ENCODE peak calls at places on chromosomes 13 and 19, in four cellular contexts. P is GM12891, G is GM12878, L is K562. W is an unnamed sample.

GRCh38 chr19:46082728-46083050 is 41.8 kb downstream of the IGFL3 start:
- DNase-seq in P (no peak), G (no peak), L (no peak), W (no peak)

GRCh38 chr13:48125794-48126228 is 30.9 kb upstream of the MED4 start:
- DNase-seq in P (no peak), G (no peak), L (no peak), W (no peak)

GRCh38 chr13:28526876-28527275 is 31.9 kb upstream of the FLT1 start:
- DNase-seq in P (no peak), G (no peak), L (no peak), W (no peak)

GRCh38 chr13:97353927-97354326 is 80.0 kb upstream of the RAP2A start:
- DNase-seq in P (no peak), G (no peak), L (no peak), W (no peak)

GRCh38 chr19:4278926-4279529 is at the start of gene SHD:
- DNase-seq in P (no peak), G (no peak), L (peak), W (no peak)

GRCh38 chr13:73035660-73036059 is 23.1 kb upstream of the KLF5 start:
- DNase-seq in P (no peak), G (no peak), L (no peak), W (no peak)

GRCh38 chr13:38979891-38980627 is 10.6 kb downstream of the STOML3 start:
- DNase-seq in P (no peak), G (no peak), L (no peak), W (no peak)

GRCh38 chr19:31518626-31519025 is 169.4 kb upstream of the TSHZ3 start:
- DNase-seq in P (no peak), G (no peak), L (no peak), W (no peak)

GRCh38 chr19:36028313-36029041 is 4.2 kb downstream of the CLIP3 start:
- DNase-seq in P (no peak), G (no peak), L (no peak), W (no peak)

GRCh38 chr19:54654447-54655321 is 8.1 kb upstream of the LILRB4 start:
- DNase-seq in P (no peak), G (no peak), L (no peak), W (no peak)

GRCh38 chr19:792361-792885 is 4.8 kb upstream of the PTBP1 start:
- DNase-seq in P (no peak), G (no peak), L (no peak), W (no peak)

GRCh38 chr13:46728777-46729176 is 68.2 kb downstream of the ESD start:
- DNase-seq in P (no peak), G (no peak), L (peak), W (peak)

GRCh38 chr13:92354583-92354982 is 872.0 kb upstream of the GPC6 start:
- DNase-seq in P (no peak), G (no peak), L (no peak), W (no peak)

GRCh38 chr13:29877456-29878096 is 27.2 kb upstream of the UBL3 start:
- DNase-seq in P (no peak), G (no peak), L (no peak), W (no peak)
- TF ChIP-seq SPI1 in P (no peak), G (no peak), L (no peak), W (no peak)

DNA sequence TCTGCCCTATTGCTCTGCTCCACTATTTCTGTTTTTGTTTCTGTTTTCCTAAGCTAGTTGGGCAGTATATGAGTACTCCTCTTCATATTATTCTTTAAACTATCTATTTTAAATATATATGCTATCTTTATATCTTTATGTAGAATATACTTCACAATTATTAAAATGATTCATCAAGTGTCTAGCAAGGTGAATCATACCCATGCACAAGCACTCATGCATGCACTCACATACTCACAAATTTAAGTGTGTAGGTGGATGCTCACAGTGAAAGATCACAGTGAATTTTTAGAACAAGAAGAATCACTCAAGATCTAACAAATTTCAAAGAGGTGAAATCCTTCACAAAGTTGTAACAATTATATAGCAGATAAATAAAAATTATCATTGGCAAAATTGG is 435.6 kb upstream of the SLITRK5 start:
- DNase-seq in P (no peak), G (no peak), L (no peak), W (no peak)
- TF ChIP-seq SPI1 in P (no peak), G (no peak), L (no peak), W (no peak)

GRCh38 chr19:42189133-42189532 is 28.3 kb downstream of the DEDD2 start:
- DNase-seq in P (no peak), G (no peak), L (no peak), W (no peak)

GRCh38 chr19:42179501-42179817 is 38.0 kb downstream of the DEDD2 start:
- DNase-seq in P (no peak), G (no peak), L (no peak), W (no peak)

GRCh38 chr19:42184401-42184861 is 33.0 kb downstream of the DEDD2 start:
- DNase-seq in P (peak), G (no peak), L (peak), W (peak)

GRCh38 chr19:42188665-42189064 is 28.8 kb downstream of the DEDD2 start:
- DNase-seq in P (no peak), G (no peak), L (no peak), W (no peak)

DNA sequence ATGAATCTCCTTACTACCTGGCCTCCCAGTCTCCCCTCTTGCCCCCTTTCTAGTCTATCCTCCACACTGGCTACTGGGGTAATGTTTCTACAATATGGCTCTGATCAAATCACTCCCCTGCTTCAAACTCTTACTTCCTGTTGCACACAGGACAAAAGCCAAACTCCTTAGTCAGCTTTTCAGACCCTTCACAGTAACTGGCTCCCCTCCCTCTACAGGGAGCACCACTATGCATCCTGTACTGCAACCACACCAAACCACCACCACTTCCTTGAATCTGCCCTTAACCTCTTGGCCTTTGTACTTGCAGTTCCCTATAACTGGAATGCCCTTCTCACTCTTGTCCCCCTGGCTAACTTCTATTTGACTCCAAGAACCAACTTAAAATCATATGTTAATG is 32.2 kb downstream of the DEDD2 start:
- DNase-seq in P (no peak), G (no peak), L (no peak), W (no peak)
- TF ChIP-seq SPI1 in P (peak), G (no peak), L (no peak), W (no peak)

GRCh38 chr13:33206425-33206824 is 79.1 kb downstream of the STARD13 start:
- DNase-seq in P (no peak), G (no peak), L (no peak), W (no peak)

GRCh38 chr13:33204130-33204927 is 81.2 kb downstream of the STARD13 start:
- DNase-seq in P (no peak), G (peak), L (no peak), W (no peak)

GRCh38 chr13:33206945-33207615 is 78.5 kb downstream of the STARD13 start:
- DNase-seq in P (no peak), G (no peak), L (no peak), W (no peak)

GRCh38 chr13:33205224-33205623 is 80.3 kb downstream of the STARD13 start:
- DNase-seq in P (no peak), G (no peak), L (no peak), W (no peak)

GRCh38 chr13:33205804-33206221 is 79.7 kb downstream of the STARD13 start:
- DNase-seq in P (no peak), G (no peak), L (no peak), W (no peak)
- TF ChIP-seq SPI1 in P (no peak), G (no peak), L (no peak), W (no peak)